ENCODE peak calls at places on chromosomes 13 and 19, in four cellular contexts. Z is body of pancreas, H is AG09309, G is mucosa of descending colon. P is an unnamed sample.

GRCh38 chr19:12647490-12648071 is 19.0 kb downstream of the MAN2B1 start:
- DNase-seq in Z (peak; percentile 79), H (no peak), G (peak; percentile 83), P (no peak)

GRCh38 chr13:106473174-106473573 is 62.3 kb downstream of the EFNB2 start:
- DNase-seq in H (no peak), Z (no peak), G (no peak), P (no peak)

GRCh38 chr13:53562419-53562818 is 533.8 kb downstream of the OLFM4 start:
- DNase-seq in Z (no peak), G (no peak), H (no peak), P (no peak)

GRCh38 chr19:55594996-55595530 is 4.3 kb downstream of the FIZ1 start:
- DNase-seq in H (no peak), G (no peak), Z (no peak), P (no peak)

GRCh38 chr13:48266967-48267639 is 34.1 kb downstream of the ITM2B start:
- DNase-seq in G (no peak), H (no peak), Z (no peak), P (no peak)

GRCh38 chr13:99777873-99778272 is 193.7 kb downstream of the ZIC5 start:
- DNase-seq in G (no peak), Z (no peak), H (no peak), P (no peak)

GRCh38 chr13:38775085-38775484 is 88.2 kb downstream of the FREM2 start:
- DNase-seq in H (no peak), Z (no peak), G (no peak), P (no peak)

GRCh38 chr19:1153891-1154730 is 20.0 kb downstream of the SBNO2 start:
- DNase-seq in Z (no peak), H (no peak), G (no peak), P (no peak)

GRCh38 chr13:37446503-37446902 is 152.1 kb downstream of the POSTN start:
- DNase-seq in G (no peak), H (peak; percentile 86), Z (peak; percentile 2), P (peak; percentile 95)

DNA sequence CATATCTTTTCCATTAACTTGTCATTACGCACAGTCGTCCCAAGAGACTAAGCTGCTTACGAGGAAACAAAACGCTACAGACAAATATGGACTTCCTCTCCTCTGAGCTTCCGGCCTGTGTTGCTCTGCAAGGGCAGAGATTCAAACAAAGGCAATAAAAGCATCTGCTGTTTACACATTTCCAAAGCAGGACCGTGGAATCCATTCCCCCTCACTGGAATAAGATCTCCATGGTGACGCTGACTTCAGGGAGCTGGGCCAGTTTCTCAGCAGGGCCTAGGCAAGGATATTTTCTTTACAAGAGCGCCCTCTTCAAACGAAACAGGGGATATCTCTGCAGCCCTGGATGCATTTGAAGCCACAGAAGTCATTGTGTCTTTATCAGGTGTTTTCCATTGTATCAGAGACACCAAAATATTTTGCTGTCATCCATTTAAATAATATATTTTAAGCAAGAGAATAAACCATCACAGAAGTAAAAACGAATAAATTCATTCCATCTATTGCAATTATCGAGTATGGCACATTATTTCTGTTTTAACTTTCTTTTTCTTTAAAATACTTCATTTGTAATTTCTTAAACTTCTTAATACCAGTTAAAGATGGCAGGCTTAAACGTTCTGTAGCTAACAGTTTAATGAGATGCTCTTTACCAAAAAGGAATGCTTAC is 177.5 kb downstream of the DCLK1 start:
- DNase-seq in Z (peak; percentile 72), H (peak; percentile 85), G (no peak), P (peak; percentile 88)
- H3K4me3 ChIP-seq in Z (no peak overlapping the region), H (no peak overlapping the region), G (no peak overlapping the region), P (peak overlapping the region; percentile 20)

DNA sequence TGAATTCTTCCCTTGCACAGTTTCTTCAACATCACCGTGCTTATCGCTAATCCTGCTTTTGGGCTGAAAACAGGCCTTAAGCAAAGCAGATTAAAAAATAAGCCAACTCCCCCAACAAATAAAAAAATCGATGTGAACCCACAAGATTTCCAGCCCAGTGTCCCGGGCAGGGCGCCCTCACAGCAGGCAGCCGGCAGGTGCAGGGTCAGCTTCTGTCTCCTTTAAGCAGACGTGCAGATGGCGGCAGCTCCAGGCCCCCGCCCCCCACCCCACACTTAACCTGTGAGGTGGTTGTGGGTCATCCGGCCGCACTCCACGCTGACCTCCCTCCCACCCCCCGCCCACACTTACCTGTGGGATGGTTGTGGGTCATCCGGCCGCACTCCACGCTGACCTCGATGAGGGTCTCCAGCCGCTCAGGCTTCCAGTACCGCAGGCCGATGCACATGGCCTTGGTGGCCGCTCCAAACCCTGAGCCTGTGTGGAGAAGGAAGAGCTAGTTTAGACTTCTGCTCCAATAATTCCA is 19.8 kb downstream of the ADPRHL1 start:
- DNase-seq in G (no peak), H (no peak), Z (no peak), P (no peak)
- H3K4me3 ChIP-seq in G (no peak overlapping the region), H (no peak overlapping the region), Z (no peak overlapping the region), P (no peak overlapping the region)

DNA sequence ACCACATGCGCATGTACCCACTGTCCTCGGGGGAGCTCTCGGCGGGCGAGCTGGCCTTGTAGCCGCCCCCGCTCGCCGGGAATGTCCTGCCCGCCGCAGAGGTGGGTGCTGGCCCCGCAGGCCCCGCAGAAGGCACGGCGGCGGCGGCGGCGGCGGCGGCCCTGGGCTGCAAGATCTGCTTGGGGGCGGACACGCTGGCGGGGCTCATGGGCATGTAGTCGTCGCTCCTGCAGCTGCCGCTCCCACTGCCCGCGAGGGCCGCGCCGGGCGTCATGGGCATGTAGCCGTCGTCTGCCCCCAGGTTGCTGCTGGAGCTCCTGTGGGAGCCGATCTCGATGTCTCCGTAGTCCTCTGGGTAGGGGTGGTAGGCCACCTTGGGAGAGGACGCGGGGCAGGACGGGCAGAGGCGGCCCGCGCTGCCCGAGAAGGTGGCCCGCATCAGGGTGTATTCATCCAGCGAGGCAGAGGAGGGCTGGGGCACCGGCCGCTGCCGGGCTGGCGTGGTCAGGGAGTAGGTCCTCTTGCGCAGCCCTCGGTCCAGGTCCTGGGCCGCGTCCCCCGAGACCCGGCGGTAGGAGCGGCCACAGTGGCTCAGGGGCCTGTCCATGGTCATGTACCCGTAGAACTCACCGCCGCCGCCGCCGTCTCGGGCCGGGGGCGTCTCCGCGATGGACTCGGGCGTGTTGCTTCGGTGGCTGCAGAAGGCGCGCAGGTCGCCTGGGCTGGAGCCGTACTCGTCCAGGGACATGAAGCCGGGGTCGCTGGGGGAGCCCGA is 2.4 kb downstream of the IRS2 start:
- DNase-seq in G (peak; percentile 64), Z (no peak), H (no peak), P (no peak)
- H3K4me3 ChIP-seq in G (no peak overlapping the region), Z (no peak overlapping the region), H (peak overlapping the region; percentile 9), P (peak overlapping the region; percentile 48)

DNA sequence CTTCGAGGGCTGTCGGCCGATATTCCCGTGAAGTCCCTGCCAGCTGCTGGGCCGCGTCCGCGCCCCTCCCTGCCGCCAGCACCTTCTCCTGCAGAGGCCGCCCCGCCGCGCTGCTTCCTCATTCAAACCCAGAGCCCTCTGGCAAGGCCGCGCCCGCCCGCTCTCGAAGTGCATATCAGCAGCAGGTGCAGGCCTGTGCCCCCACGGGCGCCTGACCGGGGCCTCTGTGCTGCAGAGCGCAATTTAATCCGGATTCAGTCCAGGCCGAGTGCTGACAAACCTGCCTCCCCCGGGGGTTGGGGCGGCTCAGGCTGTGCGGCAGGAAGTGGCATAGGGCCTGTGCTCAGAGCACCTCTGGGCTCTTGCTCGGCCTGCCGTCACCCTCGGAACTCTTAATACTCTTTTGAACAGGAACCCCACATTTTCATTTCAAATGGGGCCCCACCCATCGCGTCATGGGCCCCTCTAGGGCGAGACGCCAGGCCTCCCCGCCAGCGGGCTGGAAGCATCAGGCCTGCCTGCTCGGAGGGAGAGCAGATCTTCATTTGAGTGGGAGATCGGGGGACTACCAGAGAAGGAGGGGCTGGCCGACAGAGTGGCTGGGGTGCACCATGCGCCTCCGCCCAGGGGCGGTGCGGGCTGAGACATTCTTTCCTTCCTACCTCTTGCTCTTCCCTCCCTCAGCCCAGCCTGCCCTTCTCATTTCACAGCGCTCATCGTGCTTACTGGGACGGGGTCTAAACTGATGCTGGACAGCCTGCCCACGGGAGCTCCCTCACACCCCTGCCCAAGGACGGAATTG is 125.7 kb downstream of the TNFRSF19 start:
- DNase-seq in G (peak; percentile 72), H (no peak), Z (no peak), P (no peak)
- H3K4me3 ChIP-seq in G (no peak overlapping the region), H (no peak overlapping the region), Z (no peak overlapping the region), P (no peak overlapping the region)

GRCh38 chr19:10417598-10418280 is 2.6 kb upstream of the PDE4A start:
- DNase-seq in Z (no peak), G (no peak), H (no peak), P (no peak)
- H3K4me3 ChIP-seq in Z (no peak overlapping the region), G (no peak overlapping the region), H (no peak overlapping the region), P (no peak overlapping the region)